ENCODE peak calls at places on chromosomes 3 and 15, in seven cellular contexts. V is GM23248; N is IMR-90; C is CD8-positive, alpha-beta memory T cell; Q is CD8-positive, alpha-beta T cell; X is pancreas; O is heart right ventricle. I is an unnamed sample. For H3K9me3, the result is how much of the 10 kb centered on the place peaks cover.

GRCh38 chr3:130658666-130659065 is 88.0 kb downstream of the PIK3R4 start:
- DNase-seq in V (peak), X (no peak), Q (no peak), C (no peak), O (peak), N (peak), I (no peak)

GRCh38 chr3:61541694-61542093 is 19.7 kb upstream of the PTPRG start:
- DNase-seq in C (no peak), Q (no peak), V (no peak), X (no peak), O (no peak), N (no peak), I (no peak)

GRCh38 chr3:188421151-188421821 is 267.3 kb downstream of the LPP start:
- DNase-seq in N (peak), Q (no peak), X (no peak), V (peak), C (no peak), O (no peak), I (no peak)

GRCh38 chr15:77607894-77608261 is 24.8 kb downstream of the LINGO1 start:
- DNase-seq in C (no peak), O (no peak), N (no peak), V (no peak), X (no peak), Q (no peak), I (no peak)

GRCh38 chr15:69414702-69415161 is 583 bp downstream of the KIF23 start:
- DNase-seq in Q (no peak), N (peak), C (peak), X (no peak), V (peak), O (no peak), I (peak)

GRCh38 chr3:178456942-178457341 is 79.3 kb upstream of the KCNMB2 start:
- DNase-seq in X (no peak), C (no peak), Q (no peak), V (no peak), O (no peak), N (no peak), I (no peak)

GRCh38 chr15:55266547-55266946 is 23.1 kb downstream of the RAB27A start:
- DNase-seq in V (no peak), Q (no peak), X (no peak), O (no peak), C (no peak), N (no peak), I (no peak)

GRCh38 chr15:65920825-65921309 is 51.6 kb downstream of the RAB11A start:
- DNase-seq in V (peak), N (no peak), X (no peak), O (no peak), C (no peak), Q (no peak), I (no peak)

GRCh38 chr3:29286841-29287240 is 6.0 kb downstream of the RBMS3 start:
- DNase-seq in X (no peak), C (no peak), O (no peak), N (peak), Q (no peak), V (peak), I (no peak)

GRCh38 chr3:53473422-53473821 is 21.0 kb upstream of the CACNA1D start:
- DNase-seq in X (no peak), C (no peak), V (no peak), N (no peak), O (no peak), Q (no peak), I (no peak)

GRCh38 chr3:151788401-151788800 is 25.5 kb upstream of the AADAC start:
- DNase-seq in V (no peak), N (no peak), X (no peak), O (no peak), C (no peak), Q (no peak), I (no peak)

GRCh38 chr15:25062551-25063430 is 108.0 kb downstream of the SNRPN start:
- DNase-seq in X (no peak), Q (no peak), N (no peak), V (no peak), C (no peak), O (no peak), I (no peak)

GRCh38 chr15:25067725-25068309 is 113.0 kb downstream of the SNRPN start:
- DNase-seq in X (no peak), O (no peak), N (no peak), V (no peak), C (no peak), Q (no peak), I (no peak)

GRCh38 chr15:25065286-25065685 is 110.5 kb downstream of the SNRPN start:
- DNase-seq in C (no peak), V (no peak), N (no peak), Q (no peak), O (no peak), X (no peak), I (no peak)

GRCh38 chr15:25068696-25069095 is 113.9 kb downstream of the SNRPN start:
- DNase-seq in X (no peak), C (no peak), N (no peak), V (no peak), Q (no peak), O (no peak), I (no peak)

DNA sequence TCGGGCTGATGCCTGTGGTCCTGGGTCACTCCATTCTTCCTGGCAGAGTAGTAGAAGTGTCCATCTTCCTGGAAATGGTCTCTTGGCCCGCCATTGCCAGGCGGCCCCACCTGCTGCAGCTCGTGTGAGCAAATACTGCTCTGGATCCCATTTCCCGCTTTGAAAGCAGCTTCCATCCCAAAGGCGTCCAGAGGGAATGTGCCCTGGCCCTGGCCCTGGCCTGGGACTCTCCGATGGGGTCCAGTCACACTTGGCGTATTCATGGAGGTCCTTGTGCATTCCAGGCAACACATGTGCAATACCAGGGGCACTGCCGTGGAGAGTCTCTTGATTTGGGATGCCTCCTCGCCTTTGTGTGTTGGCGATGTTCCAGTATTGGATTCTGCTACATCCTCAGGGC is 111.1 kb downstream of the SNRPN start:
- DNase-seq in C (no peak), X (no peak), N (no peak), V (no peak), Q (no peak), O (no peak), I (no peak)
- H3K9me3 ChIP-seq in C (half or more), X (under half), N (half or more), V (under half), Q (half or more), O (under half), I (half or more)

GRCh38 chr3:101069796-101070195 is 76.6 kb upstream of the ABI3BP start:
- DNase-seq in N (peak), C (no peak), V (no peak), X (no peak), O (no peak), Q (no peak), I (no peak)
- H3K27ac ChIP-seq in N (no peak), C (no peak), V (no peak), X (no peak), O (no peak), Q (no peak), I (no peak)

GRCh38 chr15:22263738-22264137 is 183.4 kb downstream of the OR4M2 start:
- DNase-seq in O (no peak), X (no peak), V (no peak), C (no peak), N (no peak), Q (no peak), I (no peak)

GRCh38 chr15:22265961-22266360 is 185.6 kb downstream of the OR4M2 start:
- DNase-seq in Q (no peak), C (no peak), N (no peak), V (no peak), O (no peak), X (no peak), I (no peak)

GRCh38 chr15:22265056-22265945 is 185.0 kb downstream of the OR4M2 start:
- DNase-seq in C (peak), N (no peak), O (no peak), Q (no peak), X (no peak), V (no peak), I (no peak)

GRCh38 chr15:22259881-22260421 is 179.6 kb downstream of the OR4M2 start:
- DNase-seq in O (no peak), C (no peak), Q (no peak), N (no peak), X (no peak), V (no peak), I (no peak)

DNA sequence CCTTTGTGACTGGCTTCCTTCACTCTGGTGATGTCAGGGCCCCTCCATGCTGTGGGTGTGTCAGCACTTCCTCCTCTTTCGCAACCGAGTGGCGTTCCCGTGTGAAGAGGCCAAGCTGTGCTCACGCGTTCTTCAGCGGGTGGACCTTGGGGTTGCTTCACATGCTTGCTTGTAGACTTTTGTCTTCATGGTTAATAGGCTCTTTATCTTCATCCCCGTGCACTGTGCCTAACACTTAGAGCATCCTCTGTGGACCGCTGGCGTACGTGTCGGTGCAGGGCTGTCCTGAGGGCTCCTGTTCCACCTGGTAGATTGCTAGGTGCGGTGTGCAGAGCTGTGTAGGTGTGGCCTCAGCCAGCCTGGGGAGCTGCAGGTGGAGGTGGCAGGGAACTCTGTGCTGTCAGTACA is 182.3 kb downstream of the OR4M2 start:
- DNase-seq in X (no peak), O (no peak), N (no peak), Q (peak), V (no peak), C (peak), I (no peak)
- H3K9me3 ChIP-seq in X (under half), O (under half), N (under half), Q (under half), V (under half), C (under half), I (under half)

DNA sequence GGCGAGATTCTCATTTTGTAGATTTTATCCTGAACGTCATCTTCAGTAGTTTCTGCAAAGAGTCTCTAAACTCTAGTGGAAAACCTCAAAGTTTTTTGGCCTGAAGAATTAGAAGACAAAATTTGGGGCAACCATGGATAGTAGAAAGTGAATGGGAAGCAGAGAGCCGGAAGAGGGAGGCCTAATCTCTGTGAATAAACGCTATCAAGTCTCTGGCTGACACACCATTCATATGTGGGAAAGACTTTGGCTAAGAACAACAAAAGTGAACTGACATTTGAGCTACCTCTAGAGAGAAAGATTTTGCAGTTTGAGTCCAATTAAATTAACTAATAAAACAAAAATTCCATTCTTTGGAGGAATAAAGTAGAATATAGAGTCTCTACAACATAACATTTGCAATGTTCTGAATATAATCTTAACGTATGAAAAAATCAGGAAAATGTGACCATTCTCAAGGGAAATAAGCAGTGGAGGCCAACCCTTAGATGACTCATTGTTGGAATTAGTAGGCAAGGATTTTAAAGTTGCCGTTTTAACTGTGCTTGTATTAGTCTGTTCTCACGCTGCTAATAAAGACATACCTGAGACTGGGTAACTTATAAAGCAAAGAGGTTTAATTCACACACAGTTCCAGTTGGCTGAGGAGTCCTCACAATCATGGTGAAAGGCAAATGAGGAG is 184.6 kb downstream of the C3orf38 start:
- DNase-seq in V (no peak), N (no peak), O (no peak), C (no peak), Q (no peak), X (no peak), I (no peak)
- H3K27ac ChIP-seq in V (no peak), N (no peak), O (peak), C (no peak), Q (no peak), X (no peak), I (no peak)

DNA sequence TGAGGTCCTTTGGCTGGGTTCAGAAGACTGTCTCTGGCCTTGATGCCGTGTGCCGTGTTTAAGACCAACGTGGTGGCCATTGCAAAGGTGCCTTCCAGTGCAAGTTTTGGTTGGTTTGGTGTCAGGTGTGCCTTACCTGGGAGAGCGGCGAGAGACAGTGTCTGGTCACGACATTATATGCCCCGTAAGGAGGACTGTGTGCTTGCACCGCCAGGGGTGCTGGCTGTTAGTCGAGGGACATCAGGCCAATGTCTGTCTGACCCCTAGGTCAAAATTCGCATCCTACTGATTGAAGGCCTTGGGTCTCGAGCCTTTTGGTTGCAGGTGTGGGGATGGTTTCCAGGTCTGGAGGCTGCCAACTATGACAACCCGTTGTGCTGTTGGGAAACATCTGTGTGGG is 111.9 kb downstream of the SNRPN start:
- DNase-seq in N (no peak), V (no peak), O (no peak), C (no peak), Q (no peak), X (no peak), I (no peak)
- H3K9me3 ChIP-seq in N (half or more), V (under half), O (under half), C (half or more), Q (half or more), X (under half), I (half or more)

I was measured in neuronal stem cell.